ENCODE peak calls at places on chromosomes 11 and 22, in seven cellular contexts. M is A549; N is activated B cell treated with CpG ODN at 0.5 μM for 24 hours; G is cardiac fibroblast; L is epithelial cell of esophagus; U is CD8-positive, alpha-beta T cell; Y is neural crest cell. T is an unnamed sample.

GRCh38 chr11:79610678-79611077 is 169.8 kb upstream of the TENM4 start:
- DNase-seq in U (no peak), L (peak), Y (no peak), N (no peak), G (no peak), M (no peak), T (no peak)

GRCh38 chr11:134363161-134363560 is 31.4 kb downstream of the GLB1L2 start:
- DNase-seq in U (no peak), Y (no peak), G (no peak), L (no peak), M (no peak), N (no peak), T (no peak)

GRCh38 chr22:44159811-44160210 is 20.9 kb upstream of the PARVG start:
- DNase-seq in Y (no peak), G (no peak), M (no peak), U (no peak), N (no peak), L (no peak), T (peak)

GRCh38 chr11:111944651-111945051 is 7.5 kb downstream of the DIXDC1 start:
- DNase-seq in N (no peak), G (peak), L (peak), M (no peak), Y (no peak), U (no peak), T (peak)

GRCh38 chr22:26921726-26922125 is 264.3 kb downstream of the MIAT start:
- DNase-seq in L (no peak), M (no peak), N (no peak), U (no peak), G (no peak), Y (no peak), T (no peak)

GRCh38 chr11:61702701-61703312 is 22.6 kb downstream of the DAGLA start:
- DNase-seq in N (no peak), Y (no peak), M (no peak), G (no peak), L (no peak), U (no peak), T (no peak)

GRCh38 chr11:101049123-101049522 is 80.5 kb downstream of the PGR start:
- DNase-seq in U (no peak), M (no peak), G (no peak), N (no peak), Y (peak), L (peak), T (no peak)

GRCh38 chr22:38144025-38144405 is 33.5 kb upstream of the BAIAP2L2 start:
- DNase-seq in Y (no peak), G (no peak), L (no peak), N (no peak), M (peak), U (no peak), T (no peak)

GRCh38 chr11:117796456-117797428 is at the start of gene DSCAML1:
- DNase-seq in Y (peak), M (peak), G (no peak), N (peak), U (peak), L (peak), T (no peak)

GRCh38 chr11:45832835-45833446 is 14.3 kb upstream of the CRY2 start:
- DNase-seq in G (no peak), M (no peak), U (no peak), N (no peak), Y (no peak), L (no peak), T (no peak)

GRCh38 chr11:86802601-86803051 is 2.3 kb downstream of the PRSS23 start:
- DNase-seq in U (no peak), M (peak), Y (no peak), G (peak), L (peak), N (no peak), T (peak)

GRCh38 chr22:20244744-20245576 is 23.2 kb downstream of the RTN4R start:
- DNase-seq in G (no peak), Y (no peak), N (no peak), U (peak), M (no peak), L (no peak), T (no peak)

GRCh38 chr22:19871023-19871844 is 16.6 kb upstream of the GNB1L start:
- DNase-seq in G (no peak), Y (no peak), L (no peak), N (no peak), M (no peak), U (peak), T (no peak)

GRCh38 chr11:60172011-60172410 is 10.9 kb downstream of the MS4A6A start:
- DNase-seq in U (no peak), M (no peak), L (no peak), N (no peak), G (no peak), Y (no peak), T (no peak)

GRCh38 chr11:67351275-67352005 is 1.9 kb downstream of the POLD4 start:
- DNase-seq in Y (peak), L (peak), M (peak), U (peak), G (peak), N (peak), T (peak)

GRCh38 chr11:46386674-46387073 is 4.9 kb downstream of the CHRM4 start:
- DNase-seq in M (no peak), G (peak), L (peak), U (no peak), Y (no peak), N (no peak), T (peak)

GRCh38 chr11:89442801-89443200 is 48.4 kb downstream of the NOX4 start:
- DNase-seq in N (no peak), U (no peak), Y (no peak), M (no peak), G (no peak), L (no peak), T (no peak)
- TF ChIP-seq CTCF in N (no peak), U (no peak), Y (no peak), M (no peak), G (no peak), L (no peak), T (no peak)

DNA sequence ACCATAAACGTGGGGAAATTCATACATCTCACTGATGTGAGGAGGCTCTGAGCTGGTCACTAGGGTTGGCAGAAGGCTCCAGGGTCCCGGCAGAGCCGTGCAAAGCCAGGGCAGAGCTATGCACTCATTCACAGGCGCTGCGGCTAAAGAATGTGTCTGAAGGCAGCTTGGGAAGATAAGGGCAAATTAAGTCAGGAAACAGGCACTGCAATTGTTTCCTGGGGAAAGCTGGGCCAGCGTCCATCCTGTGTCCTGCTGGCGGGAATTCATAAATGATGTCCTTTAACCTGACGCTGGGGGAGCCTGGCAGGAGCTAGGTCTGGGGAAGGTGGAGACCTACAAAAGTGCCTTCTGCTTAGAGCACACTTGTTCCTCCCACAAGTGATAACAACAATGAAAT is 27.6 kb downstream of the PKNOX2 start:
- DNase-seq in M (no peak), L (no peak), G (no peak), Y (no peak), N (no peak), U (no peak), T (no peak)
- TF ChIP-seq CTCF in M (no peak), L (no peak), G (no peak), Y (no peak), N (no peak), U (no peak), T (no peak)

GRCh38 chr11:64802370-64803162 is 448 bp downstream of the MAP4K2 start:
- DNase-seq in L (no peak), G (no peak), M (no peak), U (peak), Y (no peak), N (peak), T (no peak)

GRCh38 chr11:64803163-64803845 is at the start of gene MAP4K2:
- DNase-seq in Y (peak), N (peak), G (peak), U (peak), L (peak), M (peak), T (peak)

GRCh38 chr11:64805481-64805880 is 2.5 kb upstream of the MAP4K2 start:
- DNase-seq in G (no peak), U (no peak), M (no peak), Y (no peak), N (no peak), L (no peak), T (no peak)

GRCh38 chr11:64803846-64804345 is 882 bp upstream of the MAP4K2 start:
- DNase-seq in Y (no peak), L (no peak), M (no peak), G (no peak), U (no peak), N (no peak), T (no peak)

GRCh38 chr11:64804346-64805210 is 1.6 kb upstream of the MAP4K2 start:
- DNase-seq in L (no peak), G (no peak), N (no peak), U (no peak), M (no peak), Y (no peak), T (no peak)
- TF ChIP-seq CTCF in L (no peak), G (no peak), N (no peak), U (no peak), M (no peak), Y (no peak), T (no peak)

GRCh38 chr11:77637345-77638165 is at the start of gene CLNS1A:
- DNase-seq in Y (peak), N (peak), L (peak), M (peak), G (peak), U (peak), T (peak)
- TF ChIP-seq CTCF in Y (no peak), N (no peak), L (no peak), M (no peak), G (no peak), U (no peak), T (no peak)

GRCh38 chr22:42399315-42400271 is 32.6 kb downstream of the NFAM1 start:
- DNase-seq in L (peak), U (no peak), N (no peak), M (no peak), Y (no peak), G (no peak), T (no peak)
- TF ChIP-seq CTCF in L (no peak), U (no peak), N (no peak), M (no peak), Y (no peak), G (no peak), T (no peak)

GRCh38 chr22:22460635-22461034 is 47.9 kb downstream of the ZNF280B start:
- DNase-seq in N (no peak), Y (no peak), G (peak), L (no peak), M (no peak), U (no peak), T (peak)
- TF ChIP-seq CTCF in N (no peak), Y (peak), G (peak), L (peak), M (peak), U (peak), T (peak)

GRCh38 chr11:9528573-9529332 is 44.7 kb upstream of the WEE1 start:
- DNase-seq in Y (no peak), N (no peak), L (no peak), U (no peak), M (no peak), G (no peak), T (no peak)

GRCh38 chr11:9530020-9530628 is 43.3 kb upstream of the WEE1 start:
- DNase-seq in M (no peak), N (no peak), G (no peak), L (peak), U (no peak), Y (no peak), T (no peak)

GRCh38 chr11:9533053-9533452 is 40.4 kb upstream of the WEE1 start:
- DNase-seq in M (no peak), N (no peak), L (no peak), G (no peak), U (no peak), Y (no peak), T (no peak)

GRCh38 chr11:9529333-9529648 is 44.2 kb upstream of the WEE1 start:
- DNase-seq in M (no peak), G (peak), Y (no peak), N (no peak), U (no peak), L (no peak), T (peak)

GRCh38 chr11:9530901-9531625 is 42.4 kb upstream of the WEE1 start:
- DNase-seq in U (no peak), G (no peak), L (no peak), N (no peak), M (no peak), Y (no peak), T (no peak)
- TF ChIP-seq CTCF in U (no peak), G (no peak), L (no peak), N (no peak), M (no peak), Y (no peak), T (no peak)

DNA sequence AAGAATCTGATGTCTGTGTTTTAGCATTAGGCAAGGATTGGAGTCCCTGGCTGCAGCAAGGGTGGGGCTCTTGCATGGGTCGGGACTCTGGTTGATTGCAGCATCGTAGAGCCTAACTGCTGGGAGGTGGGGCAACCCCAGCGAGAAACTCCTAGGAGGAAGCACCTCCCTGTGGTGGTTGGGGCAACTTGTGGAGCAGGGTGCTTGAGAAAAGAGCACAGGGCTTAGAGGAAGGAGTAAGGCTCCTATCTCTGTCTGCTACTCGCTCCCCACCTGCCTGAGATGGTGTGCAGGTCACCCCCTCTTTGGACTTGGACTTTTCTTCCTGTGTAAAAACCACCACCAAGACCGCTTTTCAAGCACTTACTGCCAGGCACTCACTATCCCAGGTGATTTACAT is 15.6 kb downstream of the SREBF2 start:
- DNase-seq in U (no peak), Y (no peak), M (no peak), N (no peak), L (peak), G (peak), T (peak)
- TF ChIP-seq CTCF in U (no peak), Y (no peak), M (no peak), N (no peak), L (peak), G (no peak), T (no peak)

T was measured in fibroblast of mammary gland.